ENCODE peak calls at places on chromosomes 11 and 22, in ten cellular contexts. T is IMR-90, X is upper lobe of left lung, E is hepatocyte, B is choroid plexus epithelial cell, Y is thyroid gland, J is colonic mucosa, L is H9, R is Peyer's patch, V is GM12864. C is an unnamed sample.

GRCh38 chr11:133153031-133153430 is 379.3 kb downstream of the OPCML start:
- DNase-seq in T (no peak), X (peak), R (no peak), B (no peak), V (no peak), Y (no peak), E (no peak), L (no peak), J (no peak), C (no peak)

GRCh38 chr11:114822038-114822437 is 143.7 kb downstream of the NXPE2 start:
- DNase-seq in T (no peak), E (no peak), L (no peak), V (no peak), X (peak), J (no peak), B (no peak), R (no peak), Y (no peak), C (no peak)

GRCh38 chr22:28438183-28438778 is 241.4 kb downstream of the TTC28 start:
- DNase-seq in Y (no peak), J (no peak), B (no peak), E (no peak), T (no peak), X (no peak), V (no peak), L (no peak), R (no peak), C (no peak)

GRCh38 chr22:47143249-47143938 is 380.9 kb downstream of the TBC1D22A start:
- DNase-seq in R (no peak), V (no peak), B (no peak), X (no peak), Y (no peak), E (no peak), L (no peak), T (no peak), J (no peak), C (no peak)

GRCh38 chr11:73468590-73469161 is 92.5 kb downstream of the RELT start:
- DNase-seq in T (no peak), J (no peak), Y (no peak), X (no peak), R (no peak), E (no peak), B (no peak), V (no peak), L (no peak), C (no peak)

GRCh38 chr11:57116654-57117053 is 65.1 kb upstream of the LRRC55 start:
- DNase-seq in V (peak), B (peak), L (peak), X (no peak), E (peak), Y (peak), J (peak), T (peak), R (no peak), C (no peak)

GRCh38 chr11:3380706-3381570 is 2.0 kb upstream of the ZNF195 start:
- DNase-seq in J (peak), L (peak), V (no peak), T (no peak), X (no peak), R (no peak), E (no peak), B (peak), Y (no peak), C (no peak)

GRCh38 chr22:33917744-33918406 is 2.4 kb downstream of the LARGE1 start:
- DNase-seq in T (peak), Y (no peak), L (peak), R (no peak), J (no peak), B (peak), X (no peak), V (peak), E (peak), C (no peak)

GRCh38 chr22:19590696-19591095 is 66.5 kb upstream of the CLDN5 start:
- DNase-seq in X (no peak), T (no peak), B (no peak), L (no peak), J (no peak), R (no peak), E (no peak), V (no peak), Y (no peak), C (no peak)

GRCh38 chr11:14202263-14203173 is 156.5 kb downstream of the RRAS2 start:
- DNase-seq in V (no peak), J (no peak), Y (no peak), R (no peak), B (no peak), L (no peak), T (no peak), X (no peak), E (no peak), C (no peak)

GRCh38 chr11:26960265-26960664 is 33.6 kb upstream of the FIBIN start:
- DNase-seq in R (no peak), Y (no peak), V (no peak), E (no peak), J (no peak), L (no peak), T (peak), B (peak), X (no peak), C (no peak)

GRCh38 chr22:40076702-40077645 is 82.2 kb downstream of the FAM83F start:
- DNase-seq in Y (no peak), J (no peak), X (no peak), L (no peak), V (no peak), R (no peak), E (no peak), B (peak), T (peak), C (no peak)

GRCh38 chr22:46589871-46590271 is 30.3 kb upstream of the GRAMD4 start:
- DNase-seq in X (peak), L (peak), T (no peak), B (no peak), V (no peak), Y (no peak), E (peak), R (no peak), J (no peak), C (no peak)

GRCh38 chr11:83521647-83522596 is 235.8 kb upstream of the CCDC90B start:
- DNase-seq in Y (no peak), T (peak), R (no peak), X (no peak), J (no peak), B (peak), E (peak), V (no peak), L (peak), C (no peak)

GRCh38 chr11:33475999-33476398 is 218.8 kb downstream of the HIPK3 start:
- DNase-seq in E (peak), Y (peak), V (no peak), B (peak), T (peak), L (no peak), R (no peak), J (no peak), X (no peak), C (no peak)

GRCh38 chr22:27438271-27438980 is 363.1 kb downstream of the MN1 start:
- DNase-seq in E (peak), T (peak), X (peak), L (no peak), B (peak), Y (peak), V (no peak), R (no peak), J (peak), C (no peak)

GRCh38 chr22:41431656-41432055 is 14.9 kb downstream of the TOB2 start:
- DNase-seq in T (no peak), V (no peak), B (no peak), R (no peak), E (no peak), L (no peak), J (no peak), Y (no peak), X (no peak), C (no peak)

GRCh38 chr11:44622721-44623258 is 57.3 kb downstream of the CD82 start:
- DNase-seq in T (no peak), E (peak), V (no peak), Y (no peak), R (peak), B (no peak), X (no peak), L (peak), J (peak), C (no peak)

GRCh38 chr11:43954241-43954640 is 11.8 kb downstream of the C11orf96 start:
- DNase-seq in J (no peak), X (no peak), V (no peak), T (no peak), R (no peak), L (peak), E (no peak), Y (no peak), B (no peak), C (no peak)

GRCh38 chr11:6862961-6863360 is at the start of gene OR10A2:
- DNase-seq in L (peak), R (no peak), E (peak), B (peak), V (no peak), T (peak), X (no peak), J (no peak), Y (no peak), C (no peak)

GRCh38 chr11:61587541-61587941 is 6.7 kb upstream of the SYT7 start:
- DNase-seq in Y (peak), R (peak), V (no peak), E (peak), T (no peak), L (peak), X (peak), B (peak), J (peak), C (no peak)

GRCh38 chr11:41058138-41058537 is 401.3 kb downstream of the LRRC4C start:
- DNase-seq in R (no peak), E (no peak), J (no peak), L (no peak), X (peak), T (no peak), V (no peak), B (no peak), Y (peak), C (no peak)

GRCh38 chr11:106818416-106818815 is 199.9 kb downstream of the GUCY1A2 start:
- DNase-seq in J (no peak), B (no peak), X (no peak), T (no peak), R (no peak), V (no peak), L (no peak), Y (no peak), E (no peak), C (no peak)

GRCh38 chr11:134554861-134555260 is 142.8 kb upstream of the B3GAT1 start:
- DNase-seq in T (no peak), Y (no peak), E (no peak), V (no peak), R (no peak), L (no peak), X (no peak), J (no peak), B (no peak), C (peak)

GRCh38 chr22:29581799-29582198 is 886 bp upstream of the NIPSNAP1 start:
- DNase-seq in V (no peak), J (peak), L (no peak), B (no peak), E (no peak), X (no peak), Y (peak), T (no peak), R (no peak), C (no peak)

GRCh38 chr22:37189011-37189466 is 992 bp upstream of the C1QTNF6 start:
- DNase-seq in V (no peak), E (no peak), Y (no peak), J (no peak), R (no peak), T (no peak), X (no peak), L (no peak), B (no peak), C (no peak)

GRCh38 chr11:121534131-121535093 is 81.6 kb upstream of the SORL1-AS1 start:
- DNase-seq in E (no peak), V (peak), X (no peak), T (peak), J (no peak), L (no peak), R (no peak), B (peak), Y (no peak), C (peak)

GRCh38 chr11:71504526-71504925 is 22.5 kb upstream of the KRTAP5-7 start:
- DNase-seq in X (no peak), E (no peak), L (no peak), T (no peak), R (no peak), Y (no peak), B (no peak), V (no peak), J (no peak), C (no peak)

GRCh38 chr11:63944987-63945386 is 6.2 kb downstream of the NAA40 start:
- DNase-seq in V (no peak), Y (peak), B (no peak), T (no peak), L (no peak), R (peak), X (no peak), J (peak), E (peak), C (no peak)

GRCh38 chr22:46736705-46737104 is 1.3 kb downstream of the CERK start:
- DNase-seq in T (no peak), L (no peak), J (peak), X (no peak), E (no peak), B (no peak), R (peak), V (no peak), Y (no peak), C (no peak)

GRCh38 chr11:133491680-133492383 is 40.5 kb downstream of the OPCML start:
- DNase-seq in Y (no peak), L (no peak), T (no peak), X (no peak), V (no peak), R (no peak), E (no peak), B (no peak), J (no peak), C (no peak)

GRCh38 chr11:45745065-45745811 is 59.7 kb upstream of the SLC35C1 start:
- DNase-seq in X (no peak), L (no peak), E (no peak), V (no peak), Y (peak), T (no peak), R (no peak), B (peak), J (no peak), C (no peak)

GRCh38 chr11:96664108-96664507 is 274.3 kb downstream of the JRKL start:
- DNase-seq in R (no peak), V (no peak), T (no peak), E (no peak), B (no peak), J (no peak), L (no peak), Y (no peak), X (no peak), C (no peak)

GRCh38 chr22:36293606-36294292 is 40.8 kb downstream of the APOL1 start:
- DNase-seq in L (no peak), X (no peak), B (no peak), V (no peak), R (peak), Y (no peak), E (no peak), T (no peak), J (no peak), C (no peak)

GRCh38 chr22:50674127-50674493 is 1.5 kb downstream of the SHANK3 start:
- DNase-seq in Y (no peak), E (peak), V (no peak), B (no peak), R (peak), X (peak), T (no peak), J (no peak), L (no peak), C (peak)

GRCh38 chr22:50676211-50676636 is 3.6 kb downstream of the SHANK3 start:
- DNase-seq in E (no peak), R (peak), B (no peak), L (no peak), Y (no peak), X (no peak), V (no peak), T (no peak), J (no peak), C (peak)

GRCh38 chr22:50674606-50675552 is 2.3 kb downstream of the SHANK3 start:
- DNase-seq in J (peak), T (no peak), Y (peak), E (peak), L (peak), X (peak), R (peak), B (no peak), V (no peak), C (peak)

GRCh38 chr22:50676661-50677492 is 4.3 kb downstream of the SHANK3 start:
- DNase-seq in T (no peak), X (no peak), Y (no peak), J (no peak), E (no peak), B (no peak), R (peak), V (no peak), L (no peak), C (peak)

GRCh38 chr22:50675553-50676199 is 3.1 kb downstream of the SHANK3 start:
- DNase-seq in Y (no peak), R (no peak), V (no peak), L (no peak), E (no peak), X (no peak), J (no peak), B (no peak), T (no peak), C (peak)
- TF ChIP-seq CTCF in Y (no peak), R (no peak), V (no peak), L (no peak), E (no peak), X (no peak), J (no peak), B (no peak), T (no peak), C (no peak)

DNA sequence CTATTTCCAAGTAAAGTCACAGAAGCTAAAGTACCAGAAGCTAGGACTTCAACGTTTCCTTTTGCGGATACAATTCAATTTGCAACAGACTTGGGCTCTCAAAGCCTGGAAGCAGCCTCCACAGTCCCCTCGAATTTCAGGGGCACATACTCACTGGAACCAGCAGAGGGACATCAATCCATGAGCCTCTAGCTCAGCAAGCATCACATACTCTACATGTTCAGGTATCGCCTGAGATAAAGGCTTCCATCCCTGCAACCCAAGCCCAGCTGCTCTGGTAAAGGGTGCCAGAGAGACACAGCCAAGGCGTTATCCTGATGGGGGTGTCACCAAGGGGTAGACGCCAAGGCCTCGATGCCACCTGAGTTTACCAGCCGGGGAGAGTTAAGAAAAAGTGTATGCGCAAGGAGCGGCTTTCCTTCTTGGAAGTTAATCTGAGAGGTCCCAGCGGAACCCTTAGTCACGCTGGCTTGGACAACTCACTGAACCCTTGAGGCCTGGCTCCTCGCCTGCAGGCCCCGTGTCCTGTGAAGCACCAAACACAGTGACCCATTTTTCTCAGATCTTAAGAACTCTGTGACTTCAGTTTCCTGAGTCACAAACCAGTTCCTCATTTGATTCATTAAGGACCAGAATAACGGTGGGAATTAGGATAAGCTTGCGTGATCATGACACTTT is 13.0 kb downstream of the LTO1 start:
- DNase-seq in X (no peak), Y (peak), E (no peak), T (no peak), V (no peak), L (peak), J (no peak), B (no peak), R (peak), C (no peak)
- TF ChIP-seq CTCF in X (no peak), Y (peak), E (no peak), T (no peak), V (peak), L (peak), J (no peak), B (peak), R (no peak), C (peak)

DNA sequence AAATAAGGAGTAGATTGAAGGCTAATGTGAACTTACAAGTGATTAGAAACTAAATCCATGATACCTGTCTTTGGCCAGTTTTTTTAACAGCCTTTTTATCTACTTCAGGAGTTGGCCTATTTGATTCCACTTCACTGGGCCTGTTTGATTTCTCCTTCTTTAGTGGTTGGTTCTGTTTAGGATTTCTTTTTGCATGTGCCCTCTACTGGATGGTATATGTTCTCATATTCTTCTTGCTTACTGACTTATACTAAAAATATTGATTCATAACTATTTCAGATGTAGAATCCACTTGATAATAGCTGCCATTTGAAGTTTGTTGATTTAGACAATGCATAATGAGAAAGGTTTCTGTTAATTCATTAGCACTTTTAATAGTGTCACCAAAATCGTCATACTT is 53.9 kb downstream of the USP47 start:
- DNase-seq in J (no peak), T (peak), E (no peak), Y (no peak), L (no peak), B (peak), X (no peak), V (no peak), R (no peak), C (no peak)
- TF ChIP-seq CTCF in J (no peak), T (peak), E (peak), Y (peak), L (no peak), B (peak), X (no peak), V (no peak), R (no peak), C (peak)

GRCh38 chr11:125566235-125566634 is 3.0 kb upstream of the EI24 start:
- DNase-seq in Y (no peak), R (no peak), E (no peak), V (no peak), B (no peak), J (no peak), X (no peak), T (no peak), L (no peak), C (no peak)

GRCh38 chr11:125572916-125573315 is 3.6 kb downstream of the EI24 start:
- DNase-seq in V (no peak), R (no peak), X (no peak), J (no peak), T (no peak), E (no peak), Y (no peak), B (no peak), L (no peak), C (no peak)

GRCh38 chr11:125568970-125569912 is at the start of gene EI24:
- DNase-seq in Y (peak), T (peak), R (peak), L (peak), X (peak), V (peak), B (peak), E (peak), J (peak), C (peak)

GRCh38 chr11:125570952-125571351 is 1.7 kb downstream of the EI24 start:
- DNase-seq in X (no peak), J (no peak), E (no peak), B (no peak), V (no peak), R (no peak), L (no peak), Y (no peak), T (no peak), C (no peak)

DNA sequence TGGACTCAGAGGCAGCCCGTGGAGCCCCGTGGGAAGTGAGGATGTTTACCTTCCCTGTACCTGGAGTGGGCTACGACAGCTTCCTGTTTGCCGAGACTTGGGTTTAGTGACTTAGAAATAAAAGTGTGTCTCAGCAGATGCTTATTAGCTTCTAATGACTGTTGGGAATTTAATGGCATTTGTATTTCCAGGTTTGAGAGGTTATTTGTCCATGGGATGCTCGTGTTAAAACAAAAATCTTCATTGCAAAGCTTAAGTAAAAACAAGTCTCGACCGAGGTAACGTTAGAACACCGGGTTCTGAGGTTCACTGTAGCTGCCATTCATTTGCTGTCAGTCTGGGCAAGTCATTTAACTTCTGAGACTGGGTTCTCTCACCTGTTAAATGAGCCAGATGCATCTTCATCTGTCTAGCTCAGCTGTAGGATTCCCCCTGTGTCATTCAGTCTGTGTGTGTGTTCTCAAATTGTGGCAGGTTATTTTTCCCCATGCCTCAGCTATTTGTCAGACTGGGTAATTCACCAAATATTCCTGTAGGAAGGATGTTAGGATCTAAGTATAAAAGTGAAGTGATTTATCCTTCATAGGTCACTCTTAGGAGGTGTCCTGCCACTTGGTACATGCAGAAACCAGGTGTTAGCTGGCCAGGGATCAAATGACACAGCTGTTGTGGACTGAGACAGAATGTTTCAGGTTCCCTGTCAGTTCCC is 790 bp downstream of the EI24 start:
- DNase-seq in T (peak), E (no peak), X (no peak), Y (no peak), L (no peak), V (no peak), B (peak), J (no peak), R (no peak), C (no peak)
- TF ChIP-seq CTCF in T (no peak), E (no peak), X (no peak), Y (no peak), L (no peak), V (no peak), B (no peak), J (no peak), R (no peak), C (no peak)

C was measured in osteocyte.